ENCODE peak calls at places on chromosomes 1 and 21, in five cellular contexts. G, A, C, L and I are unnamed samples. For H3K36me3, the result is how much of the 10 kb centered on the place peaks cover.

GRCh38 chr1:237471377-237471776 is 419.3 kb downstream of the ZP4 start:
- DNase-seq in G (no peak), L (no peak), A (no peak), C (no peak), I (no peak)

GRCh38 chr1:154878371-154879355 is 8.6 kb upstream of the KCNN3 start:
- DNase-seq in C (peak), G (peak), L (peak), A (peak), I (no peak)

GRCh38 chr1:22259581-22260282 is 116.8 kb upstream of the WNT4 start:
- DNase-seq in C (peak), G (no peak), A (no peak), L (no peak), I (no peak)

GRCh38 chr1:116433283-116434257 is 60.5 kb downstream of the ATP1A1 start:
- DNase-seq in C (peak), G (peak), L (peak), A (peak), I (no peak)

GRCh38 chr1:227934476-227935313 is 13.0 kb downstream of the WNT9A start:
- DNase-seq in L (no peak), G (peak), C (no peak), A (peak), I (no peak)

GRCh38 chr1:154182342-154183044 is 9.4 kb downstream of the TPM3 start:
- DNase-seq in G (peak), L (peak), C (peak), A (peak), I (peak)

GRCh38 chr1:7587108-7587507 is 184.0 kb upstream of the VAMP3 start:
- DNase-seq in A (peak), C (no peak), L (no peak), G (no peak), I (no peak)

GRCh38 chr1:227764019-227764391 is 28.8 kb downstream of the SNAP47 start:
- DNase-seq in C (no peak), A (no peak), L (no peak), G (no peak), I (no peak)

GRCh38 chr1:114330451-114330983 is 176.8 kb upstream of the SYT6 start:
- DNase-seq in G (no peak), A (no peak), C (no peak), L (no peak), I (no peak)

GRCh38 chr21:43206231-43207042 is 37.6 kb downstream of the CRYAA start:
- DNase-seq in A (peak), C (no peak), G (peak), L (no peak), I (no peak)
- H3K4me3 ChIP-seq in A (no peak), C (no peak), G (no peak), L (no peak), I (no peak)

GRCh38 chr1:204359474-204360255 is at the start of gene PLEKHA6:
- DNase-seq in C (no peak), A (no peak), L (peak), G (no peak), I (no peak)
- TF ChIP-seq CTCF in C (no peak), A (no peak), L (peak), G (peak), I (no peak)

DNA sequence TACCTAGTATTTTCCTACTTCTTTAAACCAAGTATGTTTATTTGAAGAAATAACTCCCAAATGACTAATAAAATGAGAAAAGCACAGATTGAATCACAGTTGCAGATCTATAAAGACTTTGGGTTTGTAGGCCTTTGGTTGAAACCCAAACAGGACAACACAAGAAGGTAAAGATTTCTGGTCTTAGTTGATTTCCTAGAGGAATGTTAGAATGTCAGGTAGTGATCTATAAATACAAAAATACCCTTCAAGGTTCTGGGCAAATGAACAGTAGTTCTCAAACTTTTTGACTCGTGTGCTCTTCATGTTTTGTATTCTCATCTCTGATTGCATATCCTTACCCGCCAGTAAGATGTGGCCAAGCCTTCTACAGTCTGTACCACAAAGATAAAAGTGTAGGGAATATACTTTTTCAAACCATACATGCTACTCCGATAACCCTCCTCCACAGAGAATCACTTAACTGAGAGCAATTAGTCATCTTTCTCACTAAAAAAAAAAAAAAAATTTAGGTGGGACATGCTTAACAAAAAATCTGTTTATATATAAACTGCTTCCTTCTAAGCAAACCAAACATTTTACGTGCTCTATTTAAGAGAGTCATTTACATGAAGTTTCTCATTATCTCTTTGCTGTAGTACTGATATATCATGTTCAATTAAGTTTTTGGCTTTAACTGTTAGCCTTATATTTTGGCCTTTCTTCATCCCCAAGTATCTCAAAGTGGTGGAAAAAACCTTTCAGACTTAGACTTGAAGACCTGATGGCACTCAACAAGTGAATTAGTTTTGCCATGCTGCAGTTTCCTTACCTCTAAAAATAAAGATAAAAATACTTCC is 36.0 kb downstream of the CNIH4 start:
- DNase-seq in L (no peak), C (no peak), G (no peak), A (no peak), I (no peak)
- H3K36me3 ChIP-seq in L (under half), C (under half), G (half or more), A (half or more), I (half or more)

DNA sequence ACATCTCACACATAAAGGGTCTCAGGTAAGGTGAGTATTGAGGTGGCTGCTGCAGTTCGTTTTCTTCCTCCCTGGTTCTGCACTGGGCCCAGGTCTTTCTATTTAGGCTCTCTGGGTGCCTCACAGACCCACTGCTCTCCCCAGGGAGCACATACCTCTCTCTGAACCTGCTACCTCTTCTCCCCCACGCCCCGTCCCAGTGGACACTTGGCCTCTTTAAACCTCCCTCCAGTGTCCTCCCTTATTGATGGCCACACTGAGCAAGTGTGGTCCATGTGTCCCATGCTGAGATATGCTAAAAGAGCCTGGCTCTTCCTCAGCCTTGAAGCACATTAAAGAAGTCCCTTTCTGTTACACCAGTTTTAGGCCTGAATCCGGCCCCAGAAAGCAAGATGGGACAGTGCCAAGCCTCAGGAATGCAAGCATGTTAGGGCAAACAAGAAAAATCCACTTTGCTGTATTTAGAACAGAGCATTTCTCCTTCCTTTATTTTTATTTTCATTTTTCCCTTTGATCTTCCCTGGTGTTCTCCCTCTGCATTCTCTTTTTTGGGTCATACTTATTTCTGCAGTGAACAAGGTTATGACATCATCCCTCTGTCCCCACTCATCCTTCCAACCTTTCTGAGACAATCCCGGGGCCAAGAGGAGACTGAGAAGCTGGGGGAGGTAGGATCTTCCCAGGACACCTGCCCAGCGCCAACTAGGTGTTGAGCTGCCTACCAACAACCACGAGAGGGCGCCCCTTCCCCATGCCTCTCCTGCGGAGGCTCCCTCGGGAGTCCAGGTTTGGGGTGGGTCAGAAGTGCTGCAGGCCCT is 5.0 kb upstream of the CHI3L2 start:
- DNase-seq in G (peak), C (peak), L (peak), A (peak), I (peak)
- H3K4me3 ChIP-seq in G (no peak), C (no peak), L (no peak), A (no peak), I (no peak)

DNA sequence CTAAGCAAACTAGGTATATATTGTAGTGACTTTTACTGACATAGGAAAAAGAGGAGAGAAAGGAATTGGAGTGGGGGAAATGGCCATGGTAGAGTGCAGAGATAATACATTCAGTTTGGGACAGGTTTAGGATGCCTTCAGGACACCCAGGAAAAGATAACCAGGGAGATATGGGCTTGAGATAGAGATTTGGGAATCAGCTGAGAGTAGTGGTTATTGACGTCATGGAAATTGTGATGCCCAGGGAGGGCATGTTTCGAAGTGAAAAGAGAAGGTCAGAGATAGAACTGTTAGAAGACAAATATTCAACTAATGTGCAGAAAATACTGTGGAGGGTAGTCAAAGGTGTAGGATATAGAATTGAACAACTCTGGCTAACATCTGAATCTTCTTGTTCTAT is 40.6 kb downstream of the CAMSAP2 start:
- DNase-seq in L (no peak), C (no peak), A (no peak), G (no peak), I (no peak)
- TF ChIP-seq CTCF in L (no peak), C (no peak), A (no peak), G (no peak), I (no peak)

DNA sequence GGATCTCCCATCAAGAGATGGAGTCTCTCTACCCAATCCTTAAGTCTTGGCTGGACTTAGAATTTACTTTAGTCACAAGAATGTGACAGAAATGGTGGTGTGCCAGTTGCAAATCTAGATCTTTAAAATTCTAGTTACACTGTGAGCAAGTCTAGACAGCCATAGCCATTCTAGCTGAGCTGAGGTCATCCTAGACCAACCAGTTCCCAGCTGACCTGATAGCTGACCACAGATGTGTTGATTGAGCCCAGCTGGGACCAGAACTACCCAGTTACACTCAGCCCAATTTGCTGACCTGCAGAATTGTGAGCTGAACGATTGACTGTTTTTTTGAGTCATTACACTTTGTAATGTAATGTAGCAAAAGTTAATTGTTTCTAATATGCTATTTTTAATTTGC is 251.8 kb downstream of the ADGRL2 start:
- DNase-seq in A (no peak), G (no peak), C (no peak), L (no peak), I (no peak)
- H3K36me3 ChIP-seq in A (under half), G (under half), C (under half), L (under half), I (under half)

GRCh38 chr1:178344513-178345077 is 152.2 kb downstream of the CLEC20A start:
- DNase-seq in L (peak), G (no peak), A (no peak), C (no peak), I (no peak)
- H3K4me3 ChIP-seq in L (no peak), G (peak), A (no peak), C (no peak), I (peak)

GRCh38 chr1:64826991-64827390 is 82.1 kb downstream of the RAVER2 start:
- DNase-seq in L (no peak), A (no peak), C (no peak), G (no peak), I (no peak)
- TF ChIP-seq CTCF in L (no peak), A (no peak), C (no peak), G (no peak), I (no peak)

DNA sequence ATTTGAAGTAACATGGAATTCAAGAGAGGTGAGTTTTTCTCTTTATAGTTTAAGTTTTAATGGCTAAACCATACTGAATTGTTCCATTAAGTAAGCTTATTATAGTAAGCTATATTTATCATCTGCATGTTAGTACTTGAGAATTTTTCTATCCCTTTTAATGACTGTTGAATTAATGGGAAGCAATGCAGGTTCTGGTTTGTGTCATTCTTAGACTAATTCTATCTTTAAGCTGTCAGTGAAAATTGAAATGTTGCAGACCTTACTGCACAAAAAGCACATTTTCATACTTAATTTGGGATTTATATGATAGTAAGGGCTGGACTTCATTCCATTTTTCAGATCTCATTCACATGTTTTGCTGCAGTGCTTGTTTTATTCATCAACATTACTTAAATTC is 25.9 kb downstream of the SRSF11 start:
- DNase-seq in C (no peak), L (no peak), G (no peak), A (no peak), I (no peak)
- H3K36me3 ChIP-seq in C (half or more), L (half or more), G (half or more), A (half or more), I (half or more)

GRCh38 chr21:18467715-18468114 is 64.1 kb upstream of the TMPRSS15 start:
- DNase-seq in L (no peak), C (no peak), G (no peak), A (no peak), I (no peak)

GRCh38 chr21:18468775-18469174 is 65.2 kb upstream of the TMPRSS15 start:
- DNase-seq in L (no peak), G (no peak), A (no peak), C (no peak), I (no peak)
- H3K4me3 ChIP-seq in L (no peak), G (no peak), A (no peak), C (no peak), I (peak)